ENCODE peak calls at places on chromosomes 7 and 10, in seven cellular contexts. Y is iris pigment epithelial cell, C is HCT116, G is AG08395, W is GM12878, Z is NCI-H1105, K is T-helper 1 cell. R is an unnamed sample.

GRCh38 chr7:92360387-92360786 is 86.9 kb upstream of the GATAD1 start:
- DNase-seq in W (no peak), Y (peak), Z (no peak), G (no peak), C (no peak), K (peak), R (no peak)

GRCh38 chr10:11685787-11686218 is 56.4 kb upstream of the ECHDC3 start:
- DNase-seq in Y (peak), C (peak), G (no peak), W (peak), Z (peak), K (no peak), R (no peak)

GRCh38 chr10:77415311-77415960 is 222.2 kb downstream of the KCNMA1 start:
- DNase-seq in Z (no peak), W (no peak), Y (no peak), G (no peak), K (no peak), C (no peak), R (no peak)

GRCh38 chr10:88385601-88386203 is 197.4 kb downstream of the RNLS start:
- DNase-seq in Z (no peak), W (peak), C (peak), Y (no peak), G (no peak), K (peak), R (peak)

GRCh38 chr10:32409741-32410140 is 36.2 kb upstream of the CCDC7 start:
- DNase-seq in G (no peak), Z (no peak), W (no peak), C (no peak), Y (peak), K (no peak), R (no peak)

GRCh38 chr10:70260259-70260658 is 23.5 kb downstream of the NPFFR1 start:
- DNase-seq in G (no peak), Y (no peak), Z (no peak), W (no peak), K (no peak), C (no peak), R (no peak)

GRCh38 chr7:92837214-92837749 is 909 bp upstream of the CDK6 start:
- DNase-seq in Z (no peak), W (no peak), K (no peak), C (no peak), G (peak), Y (no peak), R (no peak)

GRCh38 chr10:97771055-97771811 is 566 bp downstream of the SFRP5 start:
- DNase-seq in Z (no peak), Y (peak), G (peak), C (no peak), W (no peak), K (no peak), R (no peak)

GRCh38 chr10:122113161-122113944 is 124.4 kb downstream of the TACC2 start:
- DNase-seq in C (peak), K (no peak), Z (no peak), G (peak), Y (peak), W (no peak), R (peak)

GRCh38 chr7:135189221-135189662 is 18.7 kb upstream of the CYREN start:
- DNase-seq in Y (no peak), Z (no peak), K (no peak), W (no peak), G (no peak), C (no peak), R (no peak)

GRCh38 chr7:92644406-92645113 is 54.4 kb upstream of the FAM133B start:
- DNase-seq in Z (no peak), C (no peak), K (no peak), W (no peak), Y (peak), G (no peak), R (no peak)

GRCh38 chr7:158094046-158094445 is 493.6 kb downstream of the PTPRN2 start:
- DNase-seq in Z (no peak), C (no peak), K (no peak), W (no peak), G (no peak), Y (no peak), R (no peak)

GRCh38 chr7:148615085-148615750 is 24.7 kb downstream of the C7orf33 start:
- DNase-seq in G (no peak), C (no peak), Y (no peak), K (no peak), W (no peak), Z (no peak), R (no peak)

GRCh38 chr10:73110345-73110849 is at the start of gene NUDT13:
- DNase-seq in K (peak), Z (no peak), Y (peak), C (peak), W (peak), G (peak), R (peak)

GRCh38 chr10:68096913-68097509 is 12.3 kb upstream of the MYPN start:
- DNase-seq in Y (peak), Z (no peak), W (no peak), K (no peak), C (peak), G (peak), R (no peak)

GRCh38 chr10:69912584-69912983 is 110.9 kb downstream of the COL13A1 start:
- DNase-seq in W (no peak), G (no peak), K (no peak), Y (no peak), Z (no peak), C (no peak), R (no peak)